ENCODE peak calls at places on chromosomes 7 and 10, in ten cellular contexts. T is esophagus squamous epithelium, Q is adrenal gland, Y is A549, S is sigmoid colon, H is suprapubic skin, U is IMR-90, G is right lobe of liver, A is breast epithelium, D is ovary. P is an unnamed sample.
A peak's percentile ranks its signal among the peaks of the same experiment; 100 is the strongest.

GRCh38 chr7:29968683-29969457 is 20.7 kb downstream of the SCRN1 start:
- DNase-seq in T (no peak), Q (no peak), Y (no peak), S (no peak), H (no peak), U (peak; percentile 91), G (no peak), A (no peak), D (no peak), P (no peak)

GRCh38 chr7:104327534-104327933 is 869 bp upstream of the LHFPL3 start:
- DNase-seq in T (no peak), Q (no peak), Y (no peak), S (no peak), H (no peak), U (no peak), G (no peak), A (no peak), D (no peak), P (no peak)

GRCh38 chr7:8314566-8314965 is 52.6 kb upstream of the ICA1 start:
- DNase-seq in T (no peak), Q (no peak), Y (no peak), S (no peak), H (no peak), U (no peak), G (no peak), A (no peak), D (no peak), P (no peak)

GRCh38 chr10:125029584-125030242 is 87.8 kb downstream of the ZRANB1 start:
- DNase-seq in T (no peak), Q (no peak), Y (peak; percentile 23), S (no peak), H (no peak), U (peak; percentile 84), G (no peak), A (no peak), D (no peak), P (no peak)

GRCh38 chr7:128404143-128404681 is 5.6 kb downstream of the IMPDH1 start:
- DNase-seq in T (no peak), Q (no peak), Y (no peak), S (no peak), H (no peak), U (no peak), G (no peak), A (no peak), D (no peak), P (no peak)

GRCh38 chr7:3510101-3511020 is 209.3 kb downstream of the SDK1 start:
- DNase-seq in T (no peak), Q (no peak), Y (no peak), S (no peak), H (no peak), U (peak; percentile 4), G (no peak), A (no peak), D (no peak), P (no peak)

GRCh38 chr10:97608991-97609561 is 19.6 kb downstream of the C10orf62 start:
- DNase-seq in T (no peak), Q (no peak), Y (no peak), S (no peak), H (no peak), U (no peak), G (no peak), A (no peak), D (no peak), P (no peak)

GRCh38 chr10:88045116-88045515 is 181.7 kb downstream of the PTEN start:
- DNase-seq in T (no peak), Q (no peak), Y (no peak), S (no peak), H (no peak), U (peak; percentile 61), G (no peak), A (no peak), D (no peak), P (no peak)

DNA sequence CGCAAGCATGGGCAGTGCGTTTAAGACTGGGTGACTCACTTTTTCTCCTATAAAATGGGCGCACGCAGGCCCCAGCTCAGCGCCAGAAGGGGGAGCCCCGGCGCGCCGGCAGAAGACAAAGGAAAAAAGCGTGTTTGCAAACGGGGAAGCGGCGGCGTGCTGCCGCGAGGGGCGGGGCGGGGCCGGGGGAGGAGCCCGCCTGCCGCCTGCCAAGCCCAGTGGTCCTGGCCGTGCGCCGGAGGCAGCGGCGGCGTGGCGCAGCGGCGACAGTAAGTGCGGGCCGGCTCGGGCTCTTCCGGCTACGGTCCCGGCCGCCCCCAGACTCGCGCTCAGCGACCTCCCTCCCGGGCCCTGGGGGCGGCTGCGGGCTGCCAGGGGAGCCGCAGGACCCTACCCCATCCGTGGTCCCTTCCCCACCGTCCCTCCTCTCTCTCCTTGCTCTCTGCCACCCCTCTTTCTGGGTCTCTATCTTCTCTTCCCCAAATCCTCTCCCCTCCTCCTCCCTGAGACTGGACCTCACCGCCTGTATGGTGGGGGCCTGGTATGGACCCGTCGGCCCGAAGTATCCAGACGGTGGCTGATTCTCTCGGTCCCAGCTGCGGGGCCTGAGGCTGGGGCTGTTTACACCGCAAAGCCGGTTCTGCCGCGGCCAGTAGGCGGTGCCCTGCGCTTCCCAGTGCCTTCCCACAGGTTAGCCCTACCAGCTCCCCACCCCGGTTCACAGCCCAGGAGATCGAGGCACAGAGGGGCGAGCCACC is at the start of gene SLC29A3:
- DNase-seq in T (peak; percentile 31), Q (peak; percentile 78), Y (peak; percentile 83), S (peak; percentile 90), H (peak; percentile 86), U (peak; percentile 70), G (peak; percentile 86), A (peak; percentile 80), D (peak; percentile 85), P (peak; percentile 89)
- TF ChIP-seq POLR2A in T (peak; percentile 81), Q (peak; percentile 26), Y (peak; percentile 73), S (no peak), H (peak; percentile 25), U (no peak), G (peak; percentile 81), A (peak; percentile 49), D (peak; percentile 74), P (peak; percentile 47)

GRCh38 chr10:99619090-99619800 is 994 bp downstream of the SLC25A28 start:
- DNase-seq in T (no peak), Q (no peak), Y (no peak), S (no peak), H (no peak), U (peak; percentile 25), G (no peak), A (no peak), D (no peak), P (no peak)

GRCh38 chr10:99621454-99622246 is 1.4 kb upstream of the SLC25A28 start:
- DNase-seq in T (no peak), Q (peak; percentile 43), Y (no peak), S (no peak), H (no peak), U (no peak), G (no peak), A (no peak), D (peak; percentile 50), P (no peak)

GRCh38 chr10:99619851-99620712 is at the start of gene SLC25A28:
- DNase-seq in T (peak; percentile 89), Q (peak; percentile 97), Y (peak; percentile 100), S (peak; percentile 99), H (peak; percentile 97), U (peak; percentile 100), G (peak; percentile 97), A (peak; percentile 96), D (peak; percentile 94), P (peak; percentile 83)

GRCh38 chr10:99623919-99624318 is 3.7 kb upstream of the SLC25A28 start:
- DNase-seq in T (no peak), Q (no peak), Y (no peak), S (no peak), H (no peak), U (no peak), G (no peak), A (no peak), D (no peak), P (no peak)

DNA sequence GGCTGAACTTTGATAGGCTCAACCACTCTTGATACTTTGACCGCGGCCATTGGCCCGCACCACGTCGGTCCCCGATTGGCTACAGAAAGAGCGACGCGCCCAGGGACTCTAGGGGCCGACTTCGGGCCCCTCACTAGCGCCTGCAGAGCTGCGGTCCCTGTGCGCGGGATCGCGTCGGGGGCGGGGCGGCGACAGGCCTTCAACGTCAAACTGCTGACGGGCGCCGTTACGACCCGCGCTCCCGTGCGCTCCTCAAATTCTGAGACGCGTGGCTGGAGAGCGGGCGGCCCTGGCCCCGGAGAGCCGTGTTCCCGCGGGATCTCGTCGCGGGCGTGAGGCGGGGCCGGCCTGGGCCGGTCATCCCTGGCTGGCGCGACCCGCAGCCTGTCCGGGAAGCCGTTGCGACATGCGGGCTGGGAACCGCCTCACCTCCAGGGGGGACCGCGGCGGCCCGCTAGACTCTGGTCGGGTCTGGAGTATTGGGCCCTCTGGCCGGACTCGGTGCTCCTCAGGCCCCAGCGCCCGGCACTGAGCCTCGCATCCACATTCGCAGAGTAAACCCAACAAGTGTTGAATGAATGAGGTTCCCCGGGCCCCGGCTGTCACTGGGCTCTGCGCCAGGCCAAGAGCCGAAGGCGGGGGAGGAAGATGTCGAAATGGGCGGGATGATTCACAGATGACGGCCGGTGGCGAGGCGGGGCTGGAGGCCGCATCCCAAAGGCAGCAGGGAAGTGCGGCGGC is 644 bp upstream of the SLC25A28 start:
- DNase-seq in T (peak; percentile 68), Q (peak; percentile 98), Y (peak; percentile 96), S (peak; percentile 98), H (peak; percentile 97), U (peak; percentile 94), G (peak; percentile 94), A (peak; percentile 93), D (peak; percentile 96), P (peak; percentile 58)
- TF ChIP-seq POLR2A in T (peak; percentile 83), Q (peak; percentile 62), Y (peak; percentile 85), S (peak; percentile 77), H (peak; percentile 58), U (peak; percentile 91), G (peak; percentile 76), A (peak; percentile 10), D (peak; percentile 64), P (peak; percentile 88)

DNA sequence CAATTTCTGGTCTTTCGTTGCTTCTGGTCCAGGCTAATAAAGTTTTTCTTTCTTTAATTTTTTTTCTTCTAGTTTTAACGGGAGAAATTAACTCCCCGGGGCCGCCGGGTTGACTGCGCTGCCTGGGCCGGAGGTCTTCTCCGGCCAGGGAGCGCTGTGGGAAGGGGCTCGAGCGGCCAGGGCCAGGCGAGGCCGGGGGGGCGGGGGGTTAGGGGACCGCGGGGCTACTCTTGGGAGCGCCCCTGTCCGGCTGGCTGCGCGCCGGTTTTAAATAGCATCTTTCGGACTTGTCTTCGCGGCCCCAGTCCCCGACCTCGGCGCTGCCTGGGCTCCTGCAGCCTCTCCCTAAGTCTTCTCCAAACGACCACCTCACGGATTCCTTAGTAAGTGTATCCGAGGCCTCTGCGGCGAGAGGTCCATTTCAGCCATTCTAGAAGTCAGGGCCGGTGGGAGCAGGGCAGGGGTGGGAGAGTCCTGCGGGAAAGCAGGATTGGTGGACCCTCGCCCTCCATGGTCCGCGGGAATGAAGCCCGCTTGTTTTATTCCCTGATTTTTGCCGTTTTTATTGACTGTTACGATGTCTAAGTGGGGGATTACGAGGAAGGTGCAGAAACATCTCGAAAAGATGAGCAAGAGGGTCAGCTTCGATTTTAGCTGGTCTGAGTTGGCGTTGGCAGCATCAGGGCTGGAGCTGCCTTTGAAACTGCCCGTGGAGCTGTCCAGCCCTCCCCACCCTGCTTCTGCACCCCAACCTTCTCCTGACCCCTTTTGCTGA is 457 bp downstream of the PHF14 start:
- DNase-seq in T (no peak), Q (peak; percentile 30), Y (peak; percentile 35), S (no peak), H (peak; percentile 73), U (peak; percentile 44), G (no peak), A (no peak), D (no peak), P (peak; percentile 15)
- TF ChIP-seq POLR2A in T (no peak), Q (no peak), Y (no peak), S (no peak), H (no peak), U (no peak), G (no peak), A (no peak), D (no peak), P (no peak)

GRCh38 chr7:96786261-96786997 is 76.8 kb upstream of the SEM1 start:
- DNase-seq in T (no peak), Q (peak; percentile 38), Y (no peak), S (no peak), H (peak; percentile 57), U (no peak), G (no peak), A (no peak), D (peak; percentile 32), P (no peak)
- TF ChIP-seq POLR2A in T (no peak), Q (no peak), Y (no peak), S (no peak), H (no peak), U (no peak), G (no peak), A (no peak), D (no peak), P (no peak)